ENCODE peak calls at places on chromosomes 3 and 15, in five cellular contexts. U, H, Z, C and A are unnamed samples.

GRCh38 chr3:127121221-127121647 is 71.7 kb upstream of the PRR23E start:
- DNase-seq in U (no peak), H (no peak), Z (no peak), C (no peak), A (no peak)

GRCh38 chr15:59696332-59696731 is 7.2 kb upstream of the BNIP2 start:
- DNase-seq in U (no peak), H (no peak), Z (no peak), C (no peak), A (no peak)

GRCh38 chr3:107729686-107730085 is 206.9 kb downstream of the BBX start:
- DNase-seq in U (no peak), H (no peak), Z (no peak), C (no peak), A (no peak)

GRCh38 chr3:160792445-160793039 is 36.5 kb downstream of the PPM1L start:
- DNase-seq in U (no peak), H (no peak), Z (no peak), C (no peak), A (no peak)

GRCh38 chr3:106848099-106848498 is 529.1 kb upstream of the CCDC54 start:
- DNase-seq in U (no peak), H (no peak), Z (no peak), C (no peak), A (no peak)

GRCh38 chr3:113685956-113686721 is 10.3 kb downstream of the USF3 start:
- DNase-seq in U (no peak), H (no peak), Z (no peak), C (no peak), A (no peak)

GRCh38 chr15:82040862-82041261 is 5.0 kb downstream of the MEX3B start:
- DNase-seq in U (no peak), H (no peak), Z (no peak), C (peak; percentile 51), A (no peak)

GRCh38 chr3:38658886-38659285 is 9.4 kb upstream of the SCN5A start:
- DNase-seq in U (no peak), H (no peak), Z (no peak), C (no peak), A (no peak)

GRCh38 chr15:83380682-83381081 is 66.5 kb upstream of the SH3GL3 start:
- DNase-seq in U (no peak), H (peak; percentile 4), Z (peak; percentile 50), C (peak; percentile 42), A (peak; percentile 50)

GRCh38 chr3:177300039-177300833 is 103.0 kb upstream of the TBL1XR1 start:
- DNase-seq in U (no peak), H (no peak), Z (peak; percentile 24), C (peak; percentile 52), A (no peak)